ENCODE peak calls at places on chromosomes 11 and 22, in seven cellular contexts. G is stomach, Y is choroid plexus epithelial cell, I is left lung, H is AG04450, C is tibial artery, V is epithelial cell of esophagus. E is an unnamed sample.

GRCh38 chr22:33919591-33920501 is at the start of gene LARGE1:
- DNase-seq in G (peak), Y (peak), I (peak), H (no peak), C (peak), V (peak), E (peak)

GRCh38 chr11:1305063-1305495 is 4.4 kb downstream of the TOLLIP start:
- DNase-seq in G (peak), Y (no peak), I (no peak), H (no peak), C (no peak), V (no peak), E (peak)

GRCh38 chr11:2797741-2798361 is 87.7 kb downstream of the CDKN1C start:
- DNase-seq in G (peak), Y (no peak), I (peak), H (no peak), C (peak), V (no peak), E (no peak)

GRCh38 chr11:12791245-12791644 is 117.0 kb downstream of the TEAD1 start:
- DNase-seq in G (no peak), Y (no peak), I (no peak), H (no peak), C (no peak), V (no peak), E (no peak)

GRCh38 chr11:83691387-83692088 is 405.4 kb upstream of the CCDC90B start:
- DNase-seq in G (peak), Y (peak), I (no peak), H (no peak), C (no peak), V (peak), E (peak)

GRCh38 chr11:85902353-85902752 is 47.2 kb downstream of the CCDC83 start:
- DNase-seq in G (no peak), Y (no peak), I (no peak), H (no peak), C (no peak), V (no peak), E (no peak)

GRCh38 chr11:58286249-58286648 is 18.2 kb upstream of the OR10W1 start:
- DNase-seq in G (no peak), Y (peak), I (no peak), H (peak), C (no peak), V (peak), E (peak)

GRCh38 chr22:22870577-22871398 is 16.8 kb upstream of the IGLL5 start:
- DNase-seq in G (no peak), Y (peak), I (no peak), H (no peak), C (no peak), V (no peak), E (no peak)

GRCh38 chr22:48889209-48889830 is 938.4 kb downstream of the BRD1 start:
- DNase-seq in G (no peak), Y (no peak), I (peak), H (no peak), C (no peak), V (no peak), E (no peak)

GRCh38 chr22:37896181-37896592 is 9.9 kb upstream of the MICALL1 start:
- DNase-seq in G (peak), Y (peak), I (no peak), H (no peak), C (no peak), V (peak), E (peak)

GRCh38 chr22:20388200-20388599 is 5.8 kb upstream of the ZNF74 start:
- DNase-seq in G (no peak), Y (no peak), I (no peak), H (no peak), C (no peak), V (no peak), E (no peak)

GRCh38 chr11:7666292-7666866 is 6.9 kb downstream of the CYB5R2 start:
- DNase-seq in G (no peak), Y (no peak), I (no peak), H (no peak), C (no peak), V (no peak), E (no peak)

GRCh38 chr11:114366331-114367243 is 33.7 kb downstream of the C11orf71 start:
- DNase-seq in G (no peak), Y (peak), I (no peak), H (peak), C (no peak), V (peak), E (no peak)

GRCh38 chr22:44185237-44186120 is 4.8 kb downstream of the PARVG start:
- DNase-seq in G (no peak), Y (no peak), I (no peak), H (no peak), C (peak), V (no peak), E (no peak)

GRCh38 chr22:45934168-45934564 is 42.8 kb downstream of the WNT7B start:
- DNase-seq in G (no peak), Y (no peak), I (no peak), H (no peak), C (no peak), V (no peak), E (no peak)

GRCh38 chr11:30392221-30392784 is 69.4 kb downstream of the ARL14EP start:
- DNase-seq in G (no peak), Y (peak), I (no peak), H (no peak), C (no peak), V (no peak), E (peak)

GRCh38 chr11:66282468-66283455 is 4.8 kb downstream of the CNIH2 start:
- DNase-seq in G (peak), Y (peak), I (peak), H (peak), C (peak), V (peak), E (peak)

GRCh38 chr11:126440276-126440675 is 84.8 kb downstream of the ST3GAL4 start:
- DNase-seq in G (no peak), Y (no peak), I (peak), H (no peak), C (no peak), V (no peak), E (no peak)

GRCh38 chr11:79626135-79626748 is 185.4 kb upstream of the TENM4 start:
- DNase-seq in G (no peak), Y (no peak), I (no peak), H (no peak), C (no peak), V (peak), E (no peak)

GRCh38 chr11:38680746-38681145 is 2082.7 kb upstream of the RAG2 start:
- DNase-seq in G (no peak), Y (no peak), I (no peak), H (no peak), C (no peak), V (peak), E (no peak)

GRCh38 chr22:41446057-41446501 is 522 bp downstream of the TOB2 start:
- DNase-seq in G (peak), Y (peak), I (peak), H (no peak), C (peak), V (peak), E (peak)

GRCh38 chr11:94417386-94417987 is 16.3 kb upstream of the GPR83 start:
- DNase-seq in G (no peak), Y (peak), I (no peak), H (peak), C (no peak), V (peak), E (peak)

GRCh38 chr11:128476729-128477128 is 110.6 kb downstream of the ETS1 start:
- DNase-seq in G (no peak), Y (peak), I (no peak), H (no peak), C (no peak), V (no peak), E (peak)

GRCh38 chr11:74024630-74025029 is 15.7 kb upstream of the UCP3 start:
- DNase-seq in G (peak), Y (peak), I (no peak), H (peak), C (peak), V (peak), E (peak)

GRCh38 chr11:95082576-95083001 is 7.1 kb upstream of the ENDOD1 start:
- DNase-seq in G (no peak), Y (no peak), I (no peak), H (no peak), C (no peak), V (no peak), E (no peak)

GRCh38 chr11:120571476-120571875 is 59.9 kb downstream of the GRIK4 start:
- DNase-seq in G (no peak), Y (no peak), I (no peak), H (no peak), C (no peak), V (no peak), E (no peak)

GRCh38 chr11:102780491-102780918 is at the start of gene MMP10:
- DNase-seq in G (no peak), Y (peak), I (no peak), H (peak), C (no peak), V (peak), E (peak)
- TF ChIP-seq CTCF in G (no peak), Y (peak), I (no peak), H (peak), C (no peak), V (peak), E (peak)

GRCh38 chr11:134542401-134543143 is 130.5 kb upstream of the B3GAT1 start:
- DNase-seq in G (no peak), Y (no peak), I (peak), H (no peak), C (peak), V (peak), E (peak)
- TF ChIP-seq CTCF in G (no peak), Y (no peak), I (no peak), H (no peak), C (no peak), V (no peak), E (no peak)

GRCh38 chr11:69598147-69598546 is 42.8 kb upstream of the CCND1 start:
- DNase-seq in G (no peak), Y (peak), I (no peak), H (no peak), C (no peak), V (no peak), E (no peak)
- TF ChIP-seq CTCF in G (no peak), Y (peak), I (no peak), H (no peak), C (peak), V (no peak), E (peak)

GRCh38 chr11:16154715-16155396 is 201.5 kb downstream of the SOX6 start:
- DNase-seq in G (peak), Y (no peak), I (no peak), H (no peak), C (no peak), V (peak), E (peak)
- TF ChIP-seq CTCF in G (no peak), Y (no peak), I (no peak), H (no peak), C (no peak), V (no peak), E (no peak)

GRCh38 chr11:64333556-64333955 is 6.4 kb upstream of the CCDC88B start:
- DNase-seq in G (no peak), Y (no peak), I (no peak), H (no peak), C (no peak), V (no peak), E (no peak)
- TF ChIP-seq CTCF in G (no peak), Y (no peak), I (no peak), H (no peak), C (no peak), V (no peak), E (no peak)

DNA sequence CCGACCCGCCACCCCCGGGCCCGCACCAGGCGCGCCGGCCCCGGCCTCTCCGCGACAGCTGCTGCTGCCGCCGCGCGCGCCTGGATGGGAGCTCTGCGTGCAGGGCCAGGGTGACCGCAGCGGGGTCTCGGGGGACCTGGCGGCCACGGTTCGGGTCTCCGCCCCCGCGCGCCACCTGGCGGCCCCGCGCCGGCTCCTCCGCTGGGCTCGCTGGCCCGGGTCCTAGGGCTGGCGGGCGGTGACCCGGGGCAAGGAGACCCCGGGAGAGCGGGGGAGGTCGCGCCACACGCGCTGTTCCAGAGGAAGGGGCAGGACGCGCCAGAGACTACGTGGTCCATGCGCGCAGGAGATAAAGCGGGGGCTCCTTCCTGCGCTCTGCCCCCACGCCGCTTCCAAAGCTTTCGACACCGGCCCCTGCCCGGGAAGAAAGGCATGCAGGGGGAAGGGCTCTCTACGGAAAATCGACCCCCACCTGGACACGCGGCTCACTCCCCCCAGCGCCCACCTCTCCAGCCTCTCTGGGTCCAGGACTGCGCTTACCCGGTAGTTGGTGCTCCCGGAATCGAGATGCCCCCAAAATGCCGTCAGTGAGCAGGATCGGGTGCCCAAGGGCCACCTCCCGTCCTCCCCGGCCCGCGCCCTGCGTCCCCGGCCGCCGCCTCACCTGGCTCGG is 480 bp downstream of the SHANK2 start:
- DNase-seq in G (peak), Y (no peak), I (no peak), H (no peak), C (no peak), V (peak), E (peak)
- TF ChIP-seq CTCF in G (no peak), Y (no peak), I (peak), H (peak), C (no peak), V (no peak), E (peak)

GRCh38 chr11:118290923-118291322 is 13.6 kb upstream of the CD3E start:
- DNase-seq in G (peak), Y (peak), I (no peak), H (no peak), C (no peak), V (peak), E (peak)
- TF ChIP-seq CTCF in G (no peak), Y (peak), I (peak), H (no peak), C (no peak), V (peak), E (peak)

GRCh38 chr22:29994027-29994715 is 86.1 kb upstream of the HORMAD2 start:
- DNase-seq in G (no peak), Y (peak), I (no peak), H (no peak), C (no peak), V (peak), E (no peak)
- TF ChIP-seq CTCF in G (no peak), Y (peak), I (no peak), H (peak), C (no peak), V (peak), E (peak)

E was measured in hepatocyte.